ENCODE peak calls at places on chromosomes 6 and 20, in eight cellular contexts. S, Q, X, F, V, E, T and D are unnamed samples.

GRCh38 chr6:111238464-111239119 is 151.3 kb downstream of the SLC16A10 start:
- DNase-seq in S (peak; percentile 37), Q (no peak), X (no peak), F (no peak), V (no peak), E (no peak), T (no peak), D (no peak)

GRCh38 chr20:57158474-57158873 is 108.0 kb downstream of the BMP7 start:
- DNase-seq in S (no peak), Q (no peak), X (no peak), F (no peak), V (no peak), E (no peak), T (no peak), D (no peak)

GRCh38 chr6:75204959-75205775 is 686 bp downstream of the COL12A1 start:
- DNase-seq in S (peak; percentile 46), Q (no peak), X (no peak), F (no peak), V (no peak), E (peak; percentile 24), T (no peak), D (no peak)

GRCh38 chr20:49508435-49509199 is 26.1 kb upstream of the KCNB1 start:
- DNase-seq in S (peak; percentile 44), Q (no peak), X (peak; percentile 42), F (peak; percentile 56), V (peak; percentile 28), E (peak; percentile 74), T (peak; percentile 7), D (peak; percentile 42)

GRCh38 chr20:44901972-44902371 is 7.9 kb upstream of the PABPC1L start:
- DNase-seq in S (no peak), Q (no peak), X (peak; percentile 24), F (no peak), V (no peak), E (no peak), T (no peak), D (no peak)

GRCh38 chr6:10763006-10763405 is 15.4 kb downstream of the TMEM14B start:
- DNase-seq in S (peak; percentile 53), Q (no peak), X (no peak), F (peak; percentile 38), V (no peak), E (no peak), T (no peak), D (no peak)

GRCh38 chr20:10067305-10067704 is 32.5 kb downstream of the ANKEF1 start:
- DNase-seq in S (no peak), Q (no peak), X (no peak), F (no peak), V (no peak), E (no peak), T (no peak), D (no peak)

GRCh38 chr20:11229772-11230171 is 556.0 kb upstream of the JAG1 start:
- DNase-seq in S (peak; percentile 90), Q (no peak), X (no peak), F (no peak), V (peak; percentile 34), E (no peak), T (no peak), D (no peak)

GRCh38 chr20:890671-891070 is 25.5 kb downstream of the ANGPT4 start:
- DNase-seq in S (no peak), Q (no peak), X (no peak), F (no peak), V (no peak), E (no peak), T (no peak), D (no peak)

GRCh38 chr6:112663705-112664104 is 316.6 kb downstream of the RFPL4B start:
- DNase-seq in S (no peak), Q (no peak), X (no peak), F (no peak), V (no peak), E (no peak), T (no peak), D (no peak)

GRCh38 chr20:51176446-51176845 is 153.5 kb upstream of the KCNG1 start:
- DNase-seq in S (no peak), Q (no peak), X (no peak), F (no peak), V (no peak), E (no peak), T (no peak), D (no peak)

GRCh38 chr20:3452127-3452526 is 18.7 kb upstream of the ATRN start:
- DNase-seq in S (no peak), Q (no peak), X (no peak), F (no peak), V (no peak), E (no peak), T (no peak), D (no peak)

GRCh38 chr6:6891074-6891754 is 216.5 kb upstream of the RREB1 start:
- DNase-seq in S (no peak), Q (no peak), X (no peak), F (no peak), V (no peak), E (no peak), T (no peak), D (no peak)

GRCh38 chr20:23363257-23363649 is 1.3 kb downstream of the GZF1 start:
- DNase-seq in S (no peak), Q (no peak), X (no peak), F (no peak), V (no peak), E (no peak), T (no peak), D (no peak)

DNA sequence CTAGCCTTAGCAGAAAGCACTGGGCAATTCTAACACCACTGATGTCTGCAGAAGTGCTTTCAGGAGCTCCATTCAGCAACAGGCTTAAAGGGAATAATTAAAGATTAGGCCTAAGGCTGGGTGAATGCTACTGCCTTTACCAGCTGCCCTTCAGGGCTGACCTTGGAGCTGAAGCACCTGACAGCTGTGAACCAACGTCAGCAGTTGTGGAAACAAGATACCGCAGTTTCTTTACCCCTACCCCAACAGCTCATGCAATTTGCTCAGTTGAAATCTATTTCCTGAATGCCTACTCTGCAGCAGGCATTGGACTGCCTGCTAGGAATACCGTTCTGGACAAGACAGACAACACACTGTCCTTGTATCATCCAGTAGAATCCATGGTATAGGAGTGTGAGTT is 51.5 kb upstream of the ADTRP start:
- DNase-seq in S (no peak), Q (no peak), X (no peak), F (no peak), V (no peak), E (no peak), T (no peak), D (no peak)
- TF ChIP-seq POLR2AphosphoS5 in S (no peak), Q (no peak), X (no peak), F (no peak), V (no peak), E (no peak), T (no peak), D (no peak)

DNA sequence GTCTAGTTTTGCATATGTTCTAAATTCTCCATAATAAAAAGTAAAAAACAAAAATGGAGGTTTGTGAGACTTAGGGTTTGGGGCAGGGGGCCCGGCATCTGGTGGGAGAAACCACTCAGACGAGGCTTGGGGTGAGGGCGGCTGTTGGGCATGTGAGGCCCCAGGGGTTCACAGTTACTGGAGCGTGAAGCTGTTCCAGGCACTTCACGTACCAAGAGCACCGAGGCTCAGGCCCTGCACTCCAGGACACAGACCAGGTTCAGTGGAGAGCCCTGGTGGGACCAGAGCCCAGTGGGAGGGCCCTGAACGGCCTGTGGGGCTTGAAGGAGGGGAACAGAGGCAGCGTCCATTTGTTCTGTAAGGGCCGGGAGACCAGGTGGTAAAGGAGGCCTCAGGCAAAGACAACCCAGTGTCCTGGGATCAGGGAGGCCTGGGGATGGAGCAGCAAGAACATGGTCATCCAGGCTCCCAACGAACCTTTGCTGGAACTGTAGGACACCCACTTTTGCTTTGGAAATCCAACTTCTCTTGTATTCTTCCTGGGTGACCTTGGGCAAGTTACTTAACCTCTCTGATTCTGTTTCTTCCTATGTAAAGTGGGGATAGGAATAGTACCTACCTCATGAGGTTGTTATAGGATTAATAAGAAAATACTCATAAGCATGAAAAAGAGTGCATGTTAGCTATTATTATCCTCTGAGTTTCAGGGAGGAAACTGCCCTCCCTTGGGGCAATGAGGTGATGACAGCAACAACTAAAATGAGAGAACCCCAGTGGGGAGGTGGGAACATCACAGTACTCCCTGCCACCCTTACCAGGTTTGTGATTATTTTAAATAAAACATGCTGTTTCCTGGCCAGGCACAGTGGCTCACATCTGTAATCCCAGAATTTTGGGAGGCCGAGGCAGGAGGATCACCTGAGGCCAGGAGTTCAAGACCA is 1.1 kb upstream of the FGD2 start:
- DNase-seq in S (no peak), Q (no peak), X (no peak), F (no peak), V (no peak), E (peak; percentile 55), T (no peak), D (no peak)
- H3K4me3 ChIP-seq in S (no peak overlapping the region), Q (no peak overlapping the region), X (no peak overlapping the region), F (no peak overlapping the region), V (no peak overlapping the region), E (no peak overlapping the region), T (peak overlapping the region; percentile 81), D (no peak overlapping the region)

DNA sequence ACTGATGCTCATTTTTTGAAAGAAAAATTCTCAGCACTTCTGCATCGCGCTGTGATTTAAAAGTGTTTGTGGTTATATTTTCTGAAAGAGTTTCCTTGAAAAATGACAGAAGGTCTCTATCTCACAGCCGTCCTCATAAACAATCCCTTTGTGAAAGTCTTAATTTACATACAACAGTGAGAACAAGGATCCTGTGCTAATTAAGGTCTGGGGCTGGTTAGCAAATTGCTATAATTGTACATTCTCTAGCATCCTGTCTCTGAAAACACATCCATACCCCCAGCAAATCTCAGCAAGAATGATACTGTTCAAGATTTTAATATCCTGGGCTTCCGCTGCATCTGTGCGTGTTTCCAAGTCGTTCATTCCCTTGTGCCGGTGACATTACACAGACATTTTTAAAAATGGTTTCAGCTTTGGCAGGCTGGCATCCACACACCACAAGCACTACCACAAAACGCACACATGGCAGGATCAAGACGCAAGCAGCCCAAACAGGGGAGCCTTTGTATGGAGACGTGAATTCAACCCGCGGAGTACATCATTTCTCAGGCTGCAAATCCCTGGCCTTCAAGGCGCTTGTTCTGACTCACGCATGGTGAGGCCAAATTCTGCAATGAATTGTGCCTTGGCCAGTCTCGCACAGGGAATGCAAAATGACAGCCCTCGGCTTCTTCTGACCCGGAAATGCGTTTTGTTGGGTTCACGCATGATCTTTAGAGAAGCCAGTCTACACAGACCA is 20.3 kb downstream of the ZMYND8 start:
- DNase-seq in S (no peak), Q (no peak), X (no peak), F (no peak), V (no peak), E (no peak), T (no peak), D (no peak)
- H3K9ac ChIP-seq in S (no peak overlapping the region), Q (no peak overlapping the region), X (peak overlapping the region; percentile 31), F (no peak overlapping the region), V (peak overlapping the region; percentile 13), E (no peak overlapping the region), T (no peak overlapping the region), D (no peak overlapping the region)

DNA sequence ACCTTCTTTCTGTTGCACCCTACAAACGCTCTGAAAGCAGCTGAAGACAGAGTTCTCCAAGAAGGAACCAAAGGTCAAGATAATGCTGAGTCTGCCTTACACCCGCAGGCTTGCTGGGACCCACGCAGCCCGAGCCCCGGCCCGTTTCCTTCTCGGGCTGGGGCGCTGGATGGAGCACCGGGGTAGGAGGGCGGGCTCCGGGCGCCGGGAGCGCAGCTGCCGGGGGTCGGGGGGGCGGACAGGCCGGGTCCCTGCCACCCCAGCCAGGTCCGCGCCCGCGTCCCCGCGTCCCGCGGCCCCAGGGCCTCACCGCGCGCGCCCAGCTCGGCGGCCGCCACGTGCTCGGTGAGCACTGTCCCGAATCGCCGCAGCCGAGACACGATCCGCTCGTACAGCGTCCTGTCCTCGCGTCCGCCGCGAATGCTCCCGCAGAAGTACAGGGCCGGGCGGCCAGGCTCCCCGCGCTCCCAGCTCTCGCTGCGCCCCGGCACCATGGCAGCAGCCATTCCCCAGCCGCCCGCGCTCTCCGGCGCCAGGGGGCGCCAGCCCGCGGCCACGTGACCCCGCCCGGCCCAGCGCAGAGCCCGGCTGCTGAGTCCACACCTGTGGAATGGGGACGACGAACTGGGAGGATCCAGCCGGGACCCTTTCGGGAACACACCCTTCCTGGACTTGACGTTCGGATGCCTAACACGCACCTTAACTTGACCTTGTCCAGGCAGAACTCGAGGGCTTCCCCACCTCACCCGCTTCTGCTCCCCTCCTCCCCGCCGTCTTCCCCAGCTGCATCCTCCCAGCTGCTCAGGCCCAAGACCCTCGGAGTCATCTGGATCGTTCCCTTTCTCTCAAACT is at the start of gene DNPH1:
- DNase-seq in S (peak; percentile 70), Q (peak; percentile 36), X (peak; percentile 94), F (peak; percentile 59), V (peak; percentile 48), E (peak; percentile 95), T (no peak), D (no peak)
- TF ChIP-seq POLR2AphosphoS5 in S (peak; percentile 87), Q (peak; percentile 56), X (peak; percentile 80), F (peak; percentile 65), V (peak; percentile 88), E (peak; percentile 30), T (peak; percentile 67), D (peak; percentile 73)